ENCODE peak calls at places on chromosomes 12 and 14, in nine cellular contexts. P is esophagus squamous epithelium, L is left ventricle myocardium inferior, A is aorta, T is heart left ventricle, K is ascending aorta, V is IMR-90, F is SJCRH30, S is adrenal gland. U is an unnamed sample. For H3K4me1, the result is how much of the 10 kb centered on the place peaks cover.

GRCh38 chr12:27276275-27276674 is 32.2 kb downstream of the STK38L start:
- DNase-seq in P (no peak), L (no peak), A (no peak), T (no peak), K (no peak), V (no peak), F (no peak), S (no peak), U (no peak)

GRCh38 chr12:6891637-6892036 is 13.0 kb upstream of the LRRC23 start:
- DNase-seq in P (no peak), L (no peak), A (peak), T (no peak), K (no peak), V (no peak), F (no peak), S (no peak), U (no peak)

GRCh38 chr12:52890417-52890816 is 14.5 kb downstream of the KRT8 start:
- DNase-seq in P (no peak), L (no peak), A (no peak), T (no peak), K (no peak), V (no peak), F (no peak), S (no peak), U (no peak)

GRCh38 chr14:103887170-103887501 is 39.8 kb upstream of the PPP1R13B start:
- DNase-seq in P (no peak), L (no peak), A (no peak), T (no peak), K (no peak), V (no peak), F (no peak), S (no peak), U (no peak)

GRCh38 chr12:91562476-91562875 is 379.9 kb upstream of the DCN start:
- DNase-seq in P (no peak), L (no peak), A (no peak), T (no peak), K (no peak), V (peak), F (no peak), S (no peak), U (no peak)

GRCh38 chr12:46830731-46831334 is 5.0 kb upstream of the SLC38A4 start:
- DNase-seq in P (no peak), L (no peak), A (peak), T (peak), K (no peak), V (no peak), F (no peak), S (no peak), U (no peak)

GRCh38 chr14:104746071-104746545 is 6.8 kb upstream of the SIVA1 start:
- DNase-seq in P (no peak), L (no peak), A (no peak), T (peak), K (no peak), V (no peak), F (no peak), S (no peak), U (no peak)

GRCh38 chr12:12333980-12334709 is 15.9 kb downstream of the MANSC1 start:
- DNase-seq in P (no peak), L (peak), A (peak), T (peak), K (no peak), V (peak), F (peak), S (peak), U (peak)

GRCh38 chr12:71981149-71981548 is 42.5 kb downstream of the TPH2 start:
- DNase-seq in P (no peak), L (no peak), A (no peak), T (no peak), K (no peak), V (peak), F (no peak), S (no peak), U (no peak)

GRCh38 chr14:104875811-104876210 is 10.7 kb downstream of the CEP170B start:
- DNase-seq in P (no peak), L (peak), A (no peak), T (peak), K (no peak), V (no peak), F (no peak), S (no peak), U (no peak)

GRCh38 chr12:91098942-91099341 is 12.4 kb downstream of the LUM start:
- DNase-seq in P (no peak), L (no peak), A (no peak), T (no peak), K (no peak), V (peak), F (peak), S (no peak), U (no peak)

GRCh38 chr14:59679872-59680271 is 103.3 kb upstream of the CCDC175 start:
- DNase-seq in P (no peak), L (no peak), A (no peak), T (no peak), K (peak), V (no peak), F (no peak), S (no peak), U (no peak)

GRCh38 chr14:102736956-102737355 is 40.3 kb upstream of the TRAF3 start:
- DNase-seq in P (no peak), L (no peak), A (no peak), T (no peak), K (no peak), V (no peak), F (no peak), S (no peak), U (no peak)

GRCh38 chr12:3532931-3533702 is 42.1 kb downstream of the PRMT8 start:
- DNase-seq in P (no peak), L (no peak), A (no peak), T (no peak), K (no peak), V (no peak), F (no peak), S (no peak), U (no peak)

GRCh38 chr14:60506462-60506984 is 2.4 kb upstream of the SIX6 start:
- DNase-seq in P (no peak), L (no peak), A (no peak), T (no peak), K (no peak), V (no peak), F (no peak), S (no peak), U (no peak)

GRCh38 chr14:53990978-53991377 is 34.4 kb upstream of the BMP4 start:
- DNase-seq in P (no peak), L (no peak), A (no peak), T (no peak), K (no peak), V (no peak), F (no peak), S (no peak), U (no peak)

GRCh38 chr14:72619881-72620280 is 274.0 kb downstream of the DPF3 start:
- DNase-seq in P (no peak), L (no peak), A (no peak), T (no peak), K (no peak), V (no peak), F (no peak), S (no peak), U (no peak)

GRCh38 chr12:59182191-59182590 is 261.9 kb upstream of the LRIG3 start:
- DNase-seq in P (no peak), L (no peak), A (no peak), T (no peak), K (no peak), V (no peak), F (no peak), S (no peak), U (no peak)

GRCh38 chr14:57479197-57479596 is 14.5 kb downstream of the CCDC198 start:
- DNase-seq in P (no peak), L (no peak), A (no peak), T (no peak), K (no peak), V (no peak), F (no peak), S (no peak), U (no peak)

GRCh38 chr12:50242751-50243191 is 40.5 kb downstream of the LIMA1 start:
- DNase-seq in P (no peak), L (no peak), A (no peak), T (no peak), K (no peak), V (peak), F (no peak), S (no peak), U (no peak)
- H3K4me1 ChIP-seq in P (under half), L (under half), A (under half), T (half or more), K (under half), V (under half), F (under half), S (half or more), U (under half)

DNA sequence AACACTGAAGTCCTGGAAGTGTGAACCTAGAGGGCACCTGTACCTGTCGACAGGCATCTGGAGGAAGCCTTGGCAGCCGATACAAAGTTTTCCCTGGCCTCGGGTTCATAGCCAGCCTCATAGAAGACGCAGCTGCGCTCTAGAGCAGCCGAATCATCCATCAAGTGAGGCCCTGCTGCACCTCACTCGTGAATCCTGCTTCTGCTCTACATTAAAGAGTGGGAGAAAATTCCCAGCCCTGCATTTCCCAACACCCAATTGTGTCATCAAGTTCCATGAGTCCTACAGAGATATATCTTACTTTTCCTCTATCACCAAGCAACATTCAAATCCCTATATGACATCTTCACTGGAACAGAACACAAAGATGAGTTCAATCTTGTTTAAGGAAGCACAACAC is 139.4 kb downstream of the TTC7B start:
- DNase-seq in P (no peak), L (no peak), A (no peak), T (no peak), K (no peak), V (peak), F (no peak), S (no peak), U (no peak)
- H3K4me3 ChIP-seq in P (no peak), L (no peak), A (no peak), T (no peak), K (no peak), V (no peak), F (no peak), S (no peak), U (no peak)

GRCh38 chr14:76719664-76720063 is 41.6 kb upstream of the VASH1 start:
- DNase-seq in P (no peak), L (no peak), A (no peak), T (peak), K (no peak), V (no peak), F (no peak), S (peak), U (peak)
- H3K27ac ChIP-seq in P (no peak), L (peak), A (no peak), T (peak), K (no peak), V (no peak), F (peak), S (peak), U (no peak)

GRCh38 chr12:89391726-89392336 is 39.5 kb upstream of the DUSP6 start:
- DNase-seq in P (no peak), L (no peak), A (no peak), T (no peak), K (no peak), V (no peak), F (no peak), S (no peak), U (no peak)
- H3K4me1 ChIP-seq in P (under half), L (under half), A (under half), T (under half), K (under half), V (under half), F (under half), S (under half), U (under half)

GRCh38 chr12:113974006-113974405 is 7.9 kb upstream of the RBM19 start:
- DNase-seq in P (no peak), L (no peak), A (no peak), T (no peak), K (no peak), V (no peak), F (no peak), S (no peak), U (no peak)
- H3K4me3 ChIP-seq in P (no peak), L (no peak), A (no peak), T (no peak), K (no peak), V (no peak), F (no peak), S (no peak), U (no peak)

DNA sequence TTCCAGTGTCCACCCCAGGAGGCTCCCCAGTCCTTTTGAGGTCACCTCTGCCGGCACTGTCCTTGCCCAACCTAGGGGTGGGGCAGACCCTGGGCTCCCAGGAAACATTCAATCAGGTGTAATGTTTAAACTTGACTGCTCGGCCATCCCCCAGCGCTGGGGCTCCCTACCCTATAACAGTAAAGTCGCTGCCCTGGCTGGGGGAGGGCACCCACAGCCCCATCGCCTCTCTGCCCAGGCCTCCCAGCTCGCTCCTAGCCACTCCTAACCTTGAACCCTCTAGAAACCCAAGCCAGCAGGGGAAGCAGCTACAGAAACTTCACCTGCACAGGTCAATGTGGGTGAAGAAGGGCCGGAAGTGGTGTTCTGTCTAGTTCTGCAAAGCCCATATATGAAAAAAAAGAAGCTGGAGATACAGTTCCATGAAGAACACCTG is 1.3 kb downstream of the CLMN start:
- DNase-seq in P (no peak), L (no peak), A (peak), T (no peak), K (no peak), V (no peak), F (no peak), S (no peak), U (no peak)
- H3K27ac ChIP-seq in P (peak), L (peak), A (no peak), T (peak), K (peak), V (no peak), F (peak), S (no peak), U (peak)

DNA sequence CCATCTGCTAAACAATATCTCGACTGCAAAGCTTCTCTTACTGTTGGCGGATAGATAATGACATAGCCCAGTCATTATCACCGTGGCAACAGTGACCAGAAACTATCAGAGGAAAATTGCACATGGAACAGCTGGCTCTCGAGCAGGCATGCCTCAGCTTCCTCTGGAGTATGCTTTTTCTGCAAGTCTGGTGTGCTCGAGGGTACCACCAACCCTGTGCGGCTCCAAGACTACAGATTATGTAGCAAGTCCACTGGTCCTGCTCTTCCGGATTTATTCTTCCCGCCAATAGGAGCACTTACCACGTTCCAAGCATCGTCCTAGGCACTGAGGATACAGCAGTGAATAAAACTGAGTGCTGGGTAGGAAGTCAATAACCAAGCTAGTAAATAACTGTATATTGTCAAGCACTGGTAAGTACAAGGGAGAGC is 1.4 kb upstream of the GLRX5 start:
- DNase-seq in P (no peak), L (no peak), A (no peak), T (no peak), K (no peak), V (peak), F (peak), S (no peak), U (no peak)
- H3K4me1 ChIP-seq in P (half or more), L (half or more), A (under half), T (half or more), K (under half), V (under half), F (under half), S (half or more), U (half or more)